ENCODE peak calls at places on chromosomes 5 and 9, in four cellular contexts. I, Y, G and J are unnamed samples.

GRCh38 chr5:141874262-141874964 is 3.8 kb downstream of the PCDH1 start:
- DNase-seq in I (no peak), G (no peak), Y (peak; percentile 39), J (no peak)

GRCh38 chr5:137361275-137361674 is 137.9 kb downstream of the SPOCK1 start:
- DNase-seq in Y (no peak), G (no peak), I (no peak), J (no peak)

GRCh38 chr9:78605029-78605930 is 308.4 kb downstream of the PSAT1 start:
- DNase-seq in Y (no peak), G (no peak), I (no peak), J (no peak)

GRCh38 chr5:66617223-66617861 is 21.1 kb downstream of the MAST4 start:
- DNase-seq in I (no peak), Y (no peak), G (no peak), J (peak; percentile 6)

GRCh38 chr5:173451031-173451430 is 122.8 kb upstream of the STC2 start:
- DNase-seq in I (no peak), Y (peak; percentile 35), G (peak; percentile 3), J (peak; percentile 47)

GRCh38 chr9:74642376-74642775 is 145.2 kb downstream of the RORB start:
- DNase-seq in I (no peak), Y (no peak), G (no peak), J (no peak)

GRCh38 chr5:160054831-160055230 is 45.9 kb downstream of the TTC1 start:
- DNase-seq in I (no peak), Y (peak; percentile 32), G (no peak), J (peak; percentile 35)

GRCh38 chr9:89755835-89756234 is 151.0 kb downstream of the GADD45G start:
- DNase-seq in Y (peak; percentile 86), G (no peak), I (no peak), J (peak; percentile 77)

GRCh38 chr9:98168952-98169488 is 23.4 kb downstream of the CORO2A start:
- DNase-seq in I (no peak), Y (no peak), G (no peak), J (peak; percentile 26)

GRCh38 chr5:159773062-159773924 is 143.0 kb upstream of the ADRA1B start:
- DNase-seq in G (no peak), Y (peak; percentile 61), I (peak; percentile 37), J (peak; percentile 93)

GRCh38 chr9:33139421-33140228 is 27.5 kb downstream of the B4GALT1 start:
- DNase-seq in I (no peak), G (no peak), Y (no peak), J (peak; percentile 88)

GRCh38 chr9:124261787-124262595 is 4.2 kb downstream of the NEK6 start:
- DNase-seq in G (no peak), I (no peak), Y (no peak), J (peak; percentile 45)
- H2BK12ac ChIP-seq in G (peak overlapping the region; percentile 80), I (no peak overlapping the region), Y (peak overlapping the region; percentile 47), J (peak overlapping the region; percentile 90)

DNA sequence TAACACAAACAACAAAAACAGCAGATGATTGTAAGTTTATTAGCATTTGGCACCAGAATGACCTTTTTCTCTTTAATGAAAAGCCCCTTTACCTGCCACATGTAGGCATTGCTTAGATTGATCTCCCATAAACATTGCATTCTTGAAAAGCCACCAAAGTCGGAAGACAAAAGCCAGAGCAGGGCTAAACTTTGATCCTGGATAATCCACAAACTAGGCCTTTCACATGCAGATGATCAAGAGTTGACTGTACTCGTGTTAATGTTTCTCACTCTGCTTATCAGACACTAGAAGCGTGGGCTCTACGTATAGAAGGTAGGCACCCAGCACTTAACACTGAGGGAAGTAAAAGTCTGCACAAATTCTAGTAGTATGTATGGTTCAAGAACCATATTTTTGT is 21.0 kb upstream of the PHF2 start:
- DNase-seq in G (no peak), I (no peak), Y (no peak), J (no peak)
- H3K36me3 ChIP-seq in G (peaks cover 16% of the 10 kb centered on the region), I (peaks cover 13% of the 10 kb centered on the region), Y (peaks cover 32% of the 10 kb centered on the region), J (peaks cover 95% of the 10 kb centered on the region)

GRCh38 chr5:14270212-14270702 is 127.1 kb downstream of the TRIO start:
- DNase-seq in Y (peak; percentile 79), G (no peak), I (peak; percentile 64), J (peak; percentile 86)
- H3K18ac ChIP-seq in Y (no peak overlapping the region), G (no peak overlapping the region), I (no peak overlapping the region), J (no peak overlapping the region)

DNA sequence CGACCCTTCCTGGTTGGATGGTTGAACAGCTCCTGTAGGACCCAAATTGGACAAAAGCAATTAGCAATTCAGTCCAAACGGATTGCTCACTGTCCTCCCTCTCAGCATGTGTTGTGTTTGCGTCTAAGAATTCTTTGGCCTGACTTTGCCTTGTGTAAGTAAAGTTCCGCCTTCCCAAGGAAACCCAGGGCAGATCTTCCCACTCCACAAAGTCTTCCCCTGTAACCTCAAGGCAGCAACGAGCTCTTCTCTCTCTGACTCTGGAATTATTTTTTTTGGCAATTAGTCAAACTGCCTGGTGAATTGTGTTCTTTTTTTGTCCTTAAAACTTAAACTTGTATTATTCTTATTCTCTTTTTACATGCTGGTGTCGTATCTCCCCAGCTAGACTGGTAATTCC is 20.7 kb upstream of the BASP1 start:
- DNase-seq in Y (no peak), I (no peak), G (no peak), J (no peak)
- H2BK12ac ChIP-seq in Y (no peak overlapping the region), I (no peak overlapping the region), G (no peak overlapping the region), J (no peak overlapping the region)

GRCh38 chr5:2629035-2629434 is 122.4 kb downstream of the IRX2 start:
- DNase-seq in G (no peak), Y (no peak), I (no peak), J (no peak)

GRCh38 chr5:2626572-2626971 is 124.9 kb downstream of the IRX2 start:
- DNase-seq in I (no peak), Y (peak; percentile 93), G (no peak), J (no peak)

DNA sequence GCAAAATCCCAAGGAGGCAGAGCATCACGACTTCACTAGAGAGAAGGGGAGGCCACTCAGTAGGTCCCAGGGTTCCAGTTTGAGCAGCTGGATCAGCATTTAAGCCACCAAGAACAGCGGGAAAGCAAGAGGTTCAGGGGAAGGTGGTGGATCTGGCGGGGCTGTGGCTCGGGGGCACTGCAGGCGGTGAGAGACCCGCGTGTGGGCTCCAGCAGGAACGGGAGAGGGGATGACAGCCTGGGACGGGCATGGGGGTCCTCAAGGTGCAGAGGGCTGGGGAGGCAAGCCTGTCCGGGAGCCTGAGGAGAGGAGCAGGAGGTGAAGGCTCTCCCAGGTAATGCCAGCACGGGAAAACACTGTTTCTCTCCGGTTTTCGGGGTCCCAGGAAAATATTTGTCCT is 123.6 kb downstream of the IRX2 start:
- DNase-seq in G (no peak), I (no peak), Y (no peak), J (no peak)
- H3K36me3 ChIP-seq in G (no peaks in the 10 kb centered on the region), I (no peaks in the 10 kb centered on the region), Y (no peaks in the 10 kb centered on the region), J (no peaks in the 10 kb centered on the region)

GRCh38 chr5:35857004-35857345 is 284 bp downstream of the IL7R start:
- DNase-seq in Y (no peak), I (no peak), G (no peak), J (no peak)

GRCh38 chr5:35857606-35858205 is 1.0 kb downstream of the IL7R start:
- DNase-seq in G (no peak), Y (peak; percentile 89), I (no peak), J (peak; percentile 83)

GRCh38 chr5:35854248-35854647 is 2.4 kb upstream of the IL7R start:
- DNase-seq in I (no peak), Y (no peak), G (no peak), J (no peak)

GRCh38 chr5:35855221-35855620 is 1.5 kb upstream of the IL7R start:
- DNase-seq in Y (no peak), G (no peak), I (no peak), J (no peak)

DNA sequence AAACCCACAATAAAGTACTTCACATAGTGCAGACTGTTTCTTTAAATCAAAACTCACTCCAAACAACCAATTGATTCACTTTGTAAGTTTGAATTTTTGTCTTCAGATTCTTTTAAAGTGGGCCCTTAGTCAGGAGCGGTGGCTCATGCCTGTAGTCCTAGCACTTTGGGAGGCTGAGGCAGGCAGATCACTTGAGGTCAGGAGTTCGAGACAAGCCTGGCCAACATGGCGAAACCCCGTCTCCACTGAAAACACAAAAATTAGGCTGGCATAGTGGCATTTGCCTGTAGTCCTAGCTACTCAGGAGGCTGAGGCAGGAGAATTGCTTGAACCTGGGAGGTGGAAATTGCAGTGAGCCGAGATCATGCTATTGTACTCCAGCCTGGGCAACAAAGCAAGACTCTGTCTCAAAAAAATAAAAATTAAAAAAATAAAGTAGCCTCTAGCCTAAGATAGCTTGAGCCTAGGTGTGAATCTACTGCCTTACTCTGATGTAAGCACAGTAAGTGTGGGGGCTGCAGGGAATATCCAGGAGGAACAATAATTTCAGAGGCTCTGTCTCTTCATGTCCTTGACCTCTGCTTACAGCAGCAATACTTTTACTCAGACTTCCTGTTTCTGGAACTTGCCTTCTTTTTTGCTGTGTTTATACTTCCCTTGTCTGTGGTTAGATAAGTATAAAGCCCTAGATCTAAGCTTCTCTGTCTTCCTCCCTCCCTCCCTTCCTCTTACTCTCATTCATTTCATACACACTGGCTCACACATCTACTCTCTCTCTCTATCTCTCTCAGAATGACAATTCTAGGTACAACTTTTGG is at the start of gene IL7R:
- DNase-seq in Y (peak; percentile 15), G (no peak), I (no peak), J (peak; percentile 88)
- H3K18ac ChIP-seq in Y (no peak within 1 kb of the TSS), G (no peak within 1 kb of the TSS), I (no peak within 1 kb of the TSS), J (peak within 1 kb of the TSS; percentile 52)